ENCODE peak calls at places on chromosomes 13 and 19, in nine cellular contexts. U is lower leg skin, A is HFFc6, R is colonic mucosa, W is AG04449, N is omental fat pad, Q is tibial nerve, H is adrenal gland, F is ascending aorta. M is an unnamed sample.

GRCh38 chr19:38583985-38584305 is 33.8 kb downstream of the MAP4K1 start:
- DNase-seq in F (no peak), W (no peak), R (no peak), N (no peak), A (no peak), U (no peak), Q (no peak), H (no peak), M (no peak)

GRCh38 chr13:90613076-90613795 is 734.3 kb upstream of the MIR17HG start:
- DNase-seq in Q (no peak), A (no peak), R (no peak), H (no peak), U (no peak), N (no peak), W (no peak), F (no peak), M (no peak)

GRCh38 chr13:50810998-50811397 is 32.5 kb downstream of the DLEU7 start:
- DNase-seq in H (no peak), A (no peak), F (no peak), Q (no peak), W (no peak), R (no peak), U (no peak), N (no peak), M (no peak)

GRCh38 chr19:45130888-45131615 is 29.7 kb downstream of the NKPD1 start:
- DNase-seq in A (no peak), Q (no peak), W (no peak), R (no peak), H (no peak), N (no peak), F (no peak), U (no peak), M (no peak)

GRCh38 chr19:30225615-30226463 is 146.3 kb upstream of the ZNF536 start:
- DNase-seq in Q (no peak), A (no peak), H (peak), F (no peak), W (no peak), N (no peak), U (no peak), R (no peak), M (peak)

GRCh38 chr19:3699071-3699740 is 1.1 kb downstream of the PIP5K1C start:
- DNase-seq in F (peak), R (peak), W (no peak), N (no peak), H (peak), U (peak), Q (peak), A (peak), M (no peak)

GRCh38 chr13:102667023-102667422 is 27.8 kb downstream of the METTL21C start:
- DNase-seq in U (no peak), N (no peak), R (no peak), A (no peak), Q (no peak), H (no peak), F (no peak), W (no peak), M (no peak)

GRCh38 chr19:12751635-12752034 is at the start of gene BEST2:
- DNase-seq in A (no peak), R (no peak), F (no peak), N (no peak), U (no peak), H (no peak), Q (no peak), W (no peak), M (no peak)

GRCh38 chr19:53870485-53870844 is 2.8 kb downstream of the MYADM start:
- DNase-seq in R (peak), A (no peak), N (no peak), F (no peak), U (no peak), W (no peak), H (no peak), Q (no peak), M (no peak)

GRCh38 chr13:97264663-97265062 is 42.5 kb downstream of the MBNL2 start:
- DNase-seq in R (no peak), U (no peak), W (no peak), F (no peak), Q (no peak), N (no peak), H (no peak), A (no peak), M (no peak)

GRCh38 chr19:41753936-41754529 is 1.3 kb upstream of the CEACAM6 start:
- DNase-seq in H (peak), U (peak), W (no peak), A (peak), N (peak), F (no peak), Q (peak), R (peak), M (peak)

GRCh38 chr19:29810504-29810871 is 1.3 kb upstream of the CCNE1 start:
- DNase-seq in W (no peak), F (no peak), U (no peak), R (peak), N (no peak), Q (no peak), A (peak), H (peak), M (no peak)

GRCh38 chr13:108895220-108895704 is 265.9 kb downstream of the MYO16 start:
- DNase-seq in F (no peak), A (peak), W (peak), U (no peak), Q (no peak), N (no peak), R (no peak), H (no peak), M (no peak)

GRCh38 chr13:91804724-91805123 is 406.3 kb downstream of the GPC5 start:
- DNase-seq in H (no peak), A (no peak), U (no peak), R (no peak), W (no peak), F (no peak), Q (no peak), N (no peak), M (no peak)

GRCh38 chr13:72164811-72165210 is 297.8 kb upstream of the DACH1 start:
- DNase-seq in H (no peak), A (no peak), Q (no peak), U (no peak), R (no peak), F (no peak), N (no peak), W (no peak), M (no peak)

GRCh38 chr19:10672529-10673150 is 18.5 kb downstream of the ILF3 start:
- DNase-seq in H (no peak), N (no peak), R (no peak), U (no peak), F (no peak), A (no peak), Q (no peak), W (no peak), M (no peak)

GRCh38 chr19:13070425-13071140 is 32.1 kb downstream of the LYL1 start:
- DNase-seq in N (no peak), A (no peak), Q (no peak), R (no peak), U (no peak), F (no peak), W (no peak), H (no peak), M (no peak)

GRCh38 chr13:98429081-98429480 is 147.8 kb downstream of the STK24 start:
- DNase-seq in R (no peak), W (no peak), Q (no peak), U (no peak), F (no peak), A (no peak), N (no peak), H (no peak), M (no peak)

GRCh38 chr13:45564108-45564507 is 51.4 kb downstream of the ERICH6B start:
- DNase-seq in N (no peak), H (no peak), W (peak), Q (no peak), U (peak), A (peak), F (no peak), R (no peak), M (no peak)

GRCh38 chr19:33780746-33781145 is 15.9 kb upstream of the KCTD15 start:
- DNase-seq in U (no peak), A (no peak), W (no peak), H (no peak), N (no peak), Q (no peak), R (no peak), F (no peak), M (peak)

GRCh38 chr13:85223883-85224656 is 575.1 kb downstream of the SLITRK6 start:
- DNase-seq in F (no peak), A (no peak), Q (no peak), W (no peak), N (no peak), U (no peak), H (no peak), R (no peak), M (no peak)

GRCh38 chr13:36432106-36432544 is at the start of gene CCNA1:
- DNase-seq in A (no peak), H (peak), Q (no peak), U (no peak), R (peak), F (no peak), N (no peak), W (no peak), M (peak)

GRCh38 chr19:2353159-2353894 is 6.7 kb upstream of the TMPRSS9 start:
- DNase-seq in U (no peak), W (no peak), Q (no peak), F (no peak), A (no peak), R (no peak), H (no peak), N (no peak), M (peak)

GRCh38 chr19:33348301-33349010 is 25.1 kb upstream of the CEBPG start:
- DNase-seq in Q (no peak), R (no peak), N (no peak), U (peak), H (no peak), F (no peak), W (no peak), A (peak), M (no peak)

GRCh38 chr19:35171730-35172129 is 17.2 kb downstream of the FXYD5 start:
- DNase-seq in W (no peak), U (no peak), F (no peak), N (no peak), H (no peak), Q (no peak), A (no peak), R (no peak), M (no peak)

GRCh38 chr13:22717036-22717435 is 463.7 kb upstream of the SGCG start:
- DNase-seq in W (no peak), A (no peak), H (no peak), U (no peak), F (no peak), R (no peak), Q (no peak), N (no peak), M (no peak)

GRCh38 chr13:66879971-66880370 is 350.2 kb downstream of the PCDH9 start:
- DNase-seq in Q (no peak), H (no peak), R (no peak), F (no peak), N (no peak), U (no peak), W (no peak), A (no peak), M (no peak)

GRCh38 chr19:15323496-15324235 is 8.7 kb downstream of the BRD4 start:
- DNase-seq in A (peak), R (peak), Q (no peak), F (peak), H (peak), U (peak), N (no peak), W (no peak), M (no peak)

GRCh38 chr13:39655569-39656324 is at the start of gene COG6:
- DNase-seq in Q (peak), F (peak), U (peak), N (peak), R (peak), H (peak), W (no peak), A (peak), M (peak)
- TF ChIP-seq CTCF in Q (no peak), F (peak), U (no peak), N (no peak), R (no peak), H (no peak), W (peak), A (peak), M (no peak)

GRCh38 chr19:58516964-58517833 is 2.4 kb downstream of the ZBTB45 start:
- DNase-seq in R (no peak), W (no peak), Q (no peak), N (no peak), F (no peak), U (no peak), H (peak), A (no peak), M (no peak)

GRCh38 chr19:58518261-58519086 is 1.1 kb downstream of the ZBTB45 start:
- DNase-seq in N (no peak), A (no peak), H (no peak), R (peak), W (no peak), Q (no peak), U (no peak), F (no peak), M (no peak)

GRCh38 chr19:58519355-58520256 is at the start of gene ZBTB45:
- DNase-seq in F (peak), Q (peak), W (peak), N (peak), A (peak), H (peak), U (peak), R (peak), M (peak)

GRCh38 chr19:58520257-58520599 is 618 bp upstream of the ZBTB45 start:
- DNase-seq in H (no peak), A (no peak), N (no peak), U (no peak), R (no peak), W (no peak), F (no peak), Q (no peak), M (no peak)

DNA sequence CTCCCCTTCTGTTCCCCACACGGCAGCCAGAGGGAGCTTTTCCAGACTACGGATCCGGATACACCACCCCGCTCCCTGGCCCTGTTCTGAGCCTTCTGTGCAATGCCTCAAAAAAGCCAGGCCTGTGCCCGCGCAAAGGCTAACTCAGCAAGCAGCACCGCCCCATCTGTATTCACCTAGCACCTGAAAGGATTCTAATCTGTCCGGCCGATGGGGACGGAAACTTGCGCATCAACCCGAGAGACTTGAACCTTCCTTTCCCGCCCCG is 589 bp downstream of the ZBTB45 start:
- DNase-seq in R (peak), U (peak), Q (peak), F (peak), H (peak), A (peak), N (peak), W (no peak), M (peak)
- TF ChIP-seq CTCF in R (peak), U (peak), Q (peak), F (no peak), H (peak), A (peak), N (no peak), W (peak), M (no peak)

GRCh38 chr19:18893573-18894253 is 2.2 kb downstream of the CERS1 start:
- DNase-seq in W (no peak), N (no peak), A (no peak), F (no peak), R (no peak), U (no peak), Q (no peak), H (no peak), M (no peak)

GRCh38 chr19:18896421-18896841 is 473 bp upstream of the CERS1 start:
- DNase-seq in N (no peak), U (no peak), H (no peak), F (no peak), W (no peak), A (no peak), R (no peak), Q (no peak), M (no peak)

GRCh38 chr19:18894254-18895037 is 1.5 kb downstream of the CERS1 start:
- DNase-seq in A (peak), W (no peak), U (no peak), F (no peak), H (no peak), N (no peak), R (no peak), Q (no peak), M (peak)

GRCh38 chr19:18895828-18896341 is at the start of gene CERS1:
- DNase-seq in W (no peak), A (no peak), H (no peak), Q (no peak), F (no peak), R (no peak), N (no peak), U (no peak), M (peak)

GRCh38 chr19:18895038-18895827 is 725 bp downstream of the CERS1 start:
- DNase-seq in A (peak), Q (no peak), F (no peak), H (no peak), W (no peak), N (no peak), R (no peak), U (no peak), M (peak)
- TF ChIP-seq CTCF in A (peak), Q (peak), F (no peak), H (peak), W (peak), N (no peak), R (no peak), U (no peak), M (peak)

GRCh38 chr13:31947105-31947504 is 84.5 kb upstream of the FRY start:
- DNase-seq in Q (no peak), H (no peak), R (no peak), A (no peak), U (no peak), N (no peak), F (no peak), W (no peak), M (no peak)
- TF ChIP-seq CTCF in Q (no peak), H (no peak), R (no peak), A (no peak), U (no peak), N (no peak), F (no peak), W (no peak), M (no peak)

DNA sequence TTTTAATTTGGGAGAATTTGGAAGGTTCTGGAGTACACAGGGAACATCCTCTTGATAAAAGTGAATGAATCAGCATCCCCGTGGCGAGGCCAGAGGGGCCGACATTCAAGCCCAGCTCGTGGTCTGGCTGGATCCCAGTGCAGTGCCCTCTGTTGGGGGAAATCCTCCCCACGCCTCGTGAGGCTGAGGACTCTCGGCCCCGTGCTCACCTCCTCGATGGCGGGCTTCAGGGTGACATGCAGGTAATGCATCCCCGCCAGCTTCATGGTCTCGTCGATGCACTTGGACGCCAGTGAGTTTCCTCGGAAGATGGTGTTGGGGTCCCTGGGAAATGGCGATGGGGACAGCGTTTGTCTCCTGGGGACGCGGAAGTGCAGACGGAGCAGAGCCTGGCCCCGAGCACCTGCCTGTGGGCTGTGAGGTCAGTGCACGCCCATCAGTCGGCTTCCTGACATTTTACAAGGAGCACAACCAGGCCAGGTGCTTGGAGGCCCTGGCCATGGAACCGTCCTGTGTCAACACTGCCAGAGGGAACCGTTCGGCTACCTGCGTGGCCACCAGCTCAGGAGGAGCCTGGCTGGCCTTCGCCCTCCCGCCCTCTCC is 43.3 kb upstream of the C13orf46 start:
- DNase-seq in W (no peak), F (no peak), A (no peak), Q (no peak), H (no peak), N (no peak), R (no peak), U (no peak), M (no peak)
- TF ChIP-seq CTCF in W (peak), F (no peak), A (peak), Q (no peak), H (no peak), N (no peak), R (no peak), U (no peak), M (no peak)

DNA sequence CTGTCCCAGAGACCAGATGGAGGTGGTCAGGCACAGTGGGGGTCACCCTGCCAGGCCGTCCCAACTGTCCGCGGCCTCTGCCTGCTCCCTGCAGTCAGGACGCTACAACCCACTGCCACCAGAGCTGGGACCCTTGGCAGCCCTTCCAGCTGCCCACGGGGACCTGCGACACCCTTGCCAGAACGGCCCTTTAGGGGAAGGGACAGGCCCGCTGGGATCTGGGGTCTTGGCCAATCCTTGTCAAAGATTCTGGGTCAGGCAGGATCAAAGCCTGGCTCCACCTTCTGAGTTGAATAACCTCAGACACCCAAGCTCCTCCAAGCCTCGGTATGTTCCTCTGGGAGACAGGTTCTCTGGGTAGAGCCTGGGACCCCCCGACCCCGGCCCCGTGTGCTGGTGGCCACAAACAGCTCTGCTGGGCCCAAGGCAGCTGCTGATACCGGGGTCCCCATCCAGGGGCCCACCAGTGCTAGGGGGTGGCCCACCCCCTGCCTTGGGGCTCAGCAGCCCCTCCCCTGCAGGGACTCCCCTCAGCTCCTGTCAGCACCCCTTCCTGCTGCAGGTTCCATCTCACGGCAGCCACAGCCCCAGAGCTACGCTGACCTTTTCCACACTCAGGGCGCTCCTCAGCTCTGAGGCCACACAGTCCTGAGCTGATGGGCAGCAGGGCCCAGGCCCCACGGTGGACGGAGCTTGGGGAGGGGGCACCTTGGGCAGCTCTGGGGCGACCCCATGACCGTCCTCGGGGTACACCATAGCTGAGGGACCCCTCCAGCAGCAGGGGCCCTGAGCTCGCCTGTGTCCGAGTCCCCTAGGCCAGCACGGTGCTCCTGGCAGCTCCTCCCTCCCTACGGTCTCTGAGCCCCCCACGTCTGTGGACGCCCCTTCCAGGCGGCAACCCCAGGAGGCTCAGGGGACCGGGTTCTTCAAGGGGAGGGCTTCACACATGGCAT is 18.4 kb downstream of the SBNO2 start:
- DNase-seq in N (no peak), A (no peak), W (no peak), R (no peak), Q (no peak), H (peak), F (no peak), U (no peak), M (no peak)
- TF ChIP-seq CTCF in N (no peak), A (no peak), W (no peak), R (no peak), Q (no peak), H (no peak), F (no peak), U (no peak), M (no peak)

DNA sequence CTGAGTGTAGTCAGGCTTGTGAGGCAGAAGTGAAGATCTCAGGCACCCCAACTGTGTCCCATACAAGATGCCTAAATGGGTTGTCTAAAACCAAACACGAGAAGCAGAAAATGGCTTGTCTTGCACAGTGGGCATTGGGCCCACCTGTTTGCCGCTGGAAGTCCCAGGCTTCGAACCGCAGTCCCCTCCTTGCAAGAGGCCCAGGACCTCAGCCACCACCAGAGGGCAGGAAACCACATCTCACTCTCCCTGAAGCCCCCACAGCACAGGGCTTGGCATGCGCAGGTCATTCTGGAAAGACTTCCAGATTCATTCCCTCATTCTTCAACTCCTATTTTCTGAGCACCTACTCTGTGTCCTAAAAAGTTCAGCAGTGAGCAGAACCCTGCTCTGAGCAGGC is 973.7 kb downstream of the UQCRFS1 start:
- DNase-seq in N (no peak), Q (no peak), H (no peak), W (no peak), R (no peak), A (no peak), U (no peak), F (no peak), M (peak)
- TF ChIP-seq CTCF in N (no peak), Q (no peak), H (no peak), W (no peak), R (no peak), A (peak), U (no peak), F (no peak), M (peak)